ENCODE peak calls at places on chromosomes 7 and 10, in five cellular contexts. K is EH, A is SK-N-SH, B is prostate gland, I is SHP77. Z is an unnamed sample.

GRCh38 chr10:27099916-27100799 is at the start of gene ANKRD26:
- DNase-seq in A (peak), I (peak), B (peak), K (peak), Z (peak)

GRCh38 chr10:26408858-26409494 is 29.2 kb upstream of the APBB1IP start:
- DNase-seq in K (no peak), B (no peak), A (no peak), I (no peak), Z (no peak)

GRCh38 chr7:87083865-87084519 is 24.5 kb upstream of the ELAPOR2 start:
- DNase-seq in B (no peak), A (no peak), I (no peak), K (peak), Z (no peak)

GRCh38 chr10:97659589-97659988 is 19.1 kb downstream of the PI4K2A start:
- DNase-seq in A (peak), I (no peak), B (no peak), K (peak), Z (no peak)

GRCh38 chr7:151313857-151314256 is 27.8 kb upstream of the NUB1 start:
- DNase-seq in B (no peak), K (peak), I (no peak), A (no peak), Z (no peak)

GRCh38 chr7:78062214-78062613 is 263.6 kb downstream of the PHTF2 start:
- DNase-seq in K (no peak), B (no peak), A (no peak), I (no peak), Z (no peak)

GRCh38 chr7:46586406-46586805 is 665.3 kb upstream of the IGFBP3 start:
- DNase-seq in A (no peak), I (no peak), B (no peak), K (no peak), Z (no peak)

GRCh38 chr10:104340099-104340594 is 1.9 kb upstream of the ITPRIP start:
- DNase-seq in B (no peak), I (no peak), K (no peak), A (no peak), Z (peak)

GRCh38 chr10:24957624-24958435 is 5.4 kb upstream of the PRTFDC1 start:
- DNase-seq in B (no peak), K (peak), I (no peak), A (no peak), Z (no peak)

GRCh38 chr10:35903021-35903420 is 260.9 kb upstream of the FZD8 start:
- DNase-seq in K (no peak), I (no peak), B (no peak), A (no peak), Z (no peak)

GRCh38 chr10:31768467-31768866 is 160.2 kb downstream of the ARHGAP12 start:
- DNase-seq in B (no peak), K (peak), A (no peak), I (no peak), Z (no peak)

GRCh38 chr7:137930616-137931015 is 71.3 kb downstream of the CREB3L2 start:
- DNase-seq in A (no peak), I (no peak), B (no peak), K (peak), Z (no peak)

GRCh38 chr10:72886596-72887522 is 6.7 kb upstream of the OIT3 start:
- DNase-seq in K (peak), A (no peak), B (no peak), I (no peak), Z (no peak)

GRCh38 chr10:111479966-111480365 is 403.1 kb downstream of the ADRA2A start:
- DNase-seq in K (no peak), A (no peak), B (no peak), I (no peak), Z (no peak)

GRCh38 chr10:105468769-105469168 is 827.7 kb downstream of the SORCS3 start:
- DNase-seq in A (no peak), K (no peak), B (no peak), I (no peak), Z (no peak)

GRCh38 chr10:63314020-63314419 is 151.8 kb downstream of the JMJD1C start:
- DNase-seq in I (no peak), B (no peak), K (no peak), A (no peak), Z (no peak)

GRCh38 chr10:14353291-14353913 is 22.7 kb upstream of the FRMD4A start:
- DNase-seq in A (no peak), K (no peak), I (no peak), B (no peak), Z (no peak)

GRCh38 chr7:8823486-8823885 is 390.1 kb downstream of the NXPH1 start:
- DNase-seq in I (no peak), A (no peak), K (no peak), B (no peak), Z (no peak)

GRCh38 chr10:130968964-130969363 is 342.6 kb downstream of the TCERG1L start:
- DNase-seq in B (peak), A (no peak), K (no peak), I (no peak), Z (no peak)

Z was measured in LNCaP clone FGC.